ENCODE peak calls at places on chromosomes 7 and 10, in nine cellular contexts. N is BE2C, L is fibroblast of lung, C is fibroblast of villous mesenchyme, R is upper lobe of right lung, P is left ventricle myocardium inferior, D is heart right ventricle, W is kidney epithelial cell, T is GM23338. M is an unnamed sample.

GRCh38 chr10:6058677-6059475 is 3.3 kb downstream of the IL2RA start:
- DNase-seq in P (no peak), D (no peak), R (no peak), T (no peak), L (no peak), C (no peak), N (no peak), W (no peak), M (no peak)

GRCh38 chr10:118210276-118210675 is 131.8 kb downstream of the FAM204A start:
- DNase-seq in W (peak), T (no peak), D (no peak), P (no peak), R (no peak), L (peak), C (no peak), N (no peak), M (no peak)

GRCh38 chr10:17003151-17003550 is 126.5 kb downstream of the CUBN start:
- DNase-seq in L (peak), W (no peak), N (no peak), C (peak), P (no peak), D (no peak), T (no peak), R (no peak), M (no peak)

GRCh38 chr7:96414931-96415292 is 93.0 kb upstream of the SLC25A13 start:
- DNase-seq in W (no peak), R (no peak), L (no peak), P (no peak), C (peak), D (peak), T (peak), N (peak), M (peak)

GRCh38 chr7:81684513-81685262 is 85.2 kb downstream of the HGF start:
- DNase-seq in W (peak), R (peak), N (peak), L (peak), C (peak), D (peak), T (no peak), P (peak), M (peak)

GRCh38 chr10:129971381-129972144 is 7.5 kb upstream of the EBF3 start:
- DNase-seq in W (no peak), P (peak), L (peak), C (peak), T (peak), N (peak), R (peak), D (no peak), M (peak)

GRCh38 chr7:12728192-12728538 is 40.7 kb downstream of the ARL4A start:
- DNase-seq in W (no peak), D (peak), T (no peak), R (no peak), L (no peak), P (no peak), C (peak), N (no peak), M (no peak)

GRCh38 chr7:43528581-43529354 is 54.1 kb upstream of the STK17A start:
- DNase-seq in W (no peak), T (no peak), N (no peak), R (no peak), L (no peak), C (no peak), D (no peak), P (no peak), M (no peak)

GRCh38 chr10:90125966-90126600 is 424.7 kb downstream of the KIF20B start:
- DNase-seq in C (peak), D (no peak), L (peak), W (no peak), T (no peak), R (no peak), P (no peak), N (no peak), M (no peak)

GRCh38 chr7:91596287-91596686 is 284.2 kb downstream of the MTERF1 start:
- DNase-seq in P (no peak), D (no peak), N (no peak), C (no peak), L (no peak), W (no peak), R (no peak), T (peak), M (no peak)

GRCh38 chr7:91598791-91599190 is 281.7 kb downstream of the MTERF1 start:
- DNase-seq in W (no peak), R (no peak), N (no peak), P (no peak), T (no peak), D (no peak), C (no peak), L (no peak), M (no peak)

GRCh38 chr7:91603707-91604106 is 276.8 kb downstream of the MTERF1 start:
- DNase-seq in R (no peak), D (no peak), P (no peak), C (no peak), T (no peak), N (no peak), L (no peak), W (no peak), M (no peak)

DNA sequence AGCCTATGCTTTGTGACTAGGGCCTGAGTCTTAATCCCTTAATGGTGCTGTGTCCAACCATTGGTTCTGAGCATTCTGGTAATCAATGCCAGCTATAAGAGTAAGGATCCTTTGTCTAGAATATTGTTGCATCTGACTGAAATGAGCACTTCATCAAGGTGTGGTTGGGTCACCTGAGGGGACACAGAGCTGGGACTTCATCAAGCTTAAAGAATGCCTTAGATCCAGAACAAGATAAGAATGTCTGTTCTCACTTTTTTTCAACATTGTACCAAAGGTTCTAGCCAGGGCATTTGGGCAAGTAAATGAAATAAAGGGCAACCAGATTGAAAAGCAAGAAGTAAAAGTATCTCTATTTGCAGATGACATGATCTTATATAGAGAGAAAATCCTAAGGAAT is 280.4 kb downstream of the MTERF1 start:
- DNase-seq in T (no peak), P (no peak), D (no peak), W (no peak), C (no peak), L (no peak), N (no peak), R (no peak), M (no peak)
- H3K4me3 ChIP-seq in T (no peak), P (no peak), D (no peak), W (no peak), C (no peak), L (no peak), N (no peak), R (no peak), M (no peak)

DNA sequence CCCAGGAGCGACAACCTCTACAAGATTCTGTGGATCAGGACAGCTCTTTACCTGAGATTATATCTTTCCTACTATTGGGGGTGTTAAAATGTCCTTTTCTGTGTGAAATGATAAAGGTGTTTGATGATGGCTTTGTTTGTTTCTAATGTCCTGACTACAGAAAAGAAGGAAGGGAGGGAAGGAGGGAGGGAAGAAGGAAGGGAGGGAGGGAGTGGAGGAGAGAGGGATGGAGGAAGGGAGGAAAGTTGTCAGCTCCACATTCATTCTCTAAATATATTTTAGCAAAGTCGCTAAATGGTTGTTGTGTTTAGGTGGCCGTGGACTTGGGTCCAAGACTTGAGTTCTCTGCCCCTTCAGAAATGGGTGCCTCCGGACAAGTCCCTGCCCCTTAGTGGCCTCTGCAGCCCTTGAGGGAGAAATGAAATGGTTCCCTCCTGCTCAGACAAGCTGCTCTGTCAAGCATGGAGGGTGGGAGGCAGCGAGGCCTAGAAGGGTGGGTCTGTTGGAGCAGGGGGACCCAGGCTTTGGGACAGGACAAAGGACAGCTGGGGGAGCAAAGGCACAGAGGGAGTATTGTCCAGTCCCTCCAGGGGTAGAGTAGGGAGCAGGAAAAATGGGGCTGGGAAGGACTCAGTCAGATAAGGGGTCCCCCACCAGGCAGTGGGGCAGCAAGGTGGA is 4.4 kb downstream of the RGS10 start:
- DNase-seq in R (no peak), P (no peak), C (no peak), L (no peak), W (no peak), N (no peak), D (no peak), T (no peak), M (no peak)
- H3K4me3 ChIP-seq in R (no peak), P (no peak), C (no peak), L (no peak), W (no peak), N (no peak), D (no peak), T (no peak), M (no peak)

GRCh38 chr7:36215017-36215621 is 62.1 kb downstream of the EEPD1 start:
- DNase-seq in P (no peak), C (no peak), R (no peak), L (no peak), T (peak), N (peak), D (no peak), W (no peak), M (no peak)

GRCh38 chr7:36217961-36218284 is 64.9 kb downstream of the EEPD1 start:
- DNase-seq in W (no peak), L (no peak), R (no peak), D (no peak), N (no peak), C (no peak), T (no peak), P (no peak), M (no peak)

GRCh38 chr7:36216063-36216684 is 63.1 kb downstream of the EEPD1 start:
- DNase-seq in N (no peak), C (no peak), P (no peak), T (no peak), L (peak), D (no peak), W (no peak), R (no peak), M (peak)

GRCh38 chr7:36217211-36217960 is 64.3 kb downstream of the EEPD1 start:
- DNase-seq in W (no peak), T (no peak), D (no peak), L (no peak), C (no peak), R (no peak), N (no peak), P (no peak), M (no peak)

DNA sequence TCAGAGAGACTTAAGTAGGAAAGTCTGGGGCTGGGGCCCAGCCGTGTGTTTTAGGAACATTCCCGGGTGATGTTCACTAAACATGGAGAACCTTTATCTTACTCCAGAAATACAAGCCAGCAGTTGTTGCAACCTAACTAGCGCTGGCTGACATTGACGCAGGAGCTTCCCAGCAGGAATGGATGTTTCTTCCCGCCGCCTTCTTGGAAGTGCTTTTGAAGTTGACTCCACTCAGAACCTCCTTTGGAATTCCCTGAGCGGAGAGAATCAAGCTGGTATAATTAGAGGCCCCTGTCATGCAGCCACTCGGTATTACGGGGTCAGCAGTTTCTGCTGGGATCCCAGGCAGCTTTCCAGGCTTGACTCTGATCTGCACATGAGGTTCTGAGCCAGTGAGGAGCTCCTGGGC is 61.6 kb downstream of the EEPD1 start:
- DNase-seq in N (no peak), P (no peak), W (no peak), R (no peak), C (peak), T (no peak), D (no peak), L (peak), M (no peak)
- H3K4me3 ChIP-seq in N (peak), P (no peak), W (no peak), R (no peak), C (no peak), T (no peak), D (no peak), L (no peak), M (no peak)

GRCh38 chr7:90726623-90727022 is 130.5 kb downstream of the CDK14 start:
- DNase-seq in P (no peak), W (no peak), C (peak), N (no peak), L (peak), T (no peak), R (no peak), D (no peak), M (peak)
- H3K4me3 ChIP-seq in P (peak), W (no peak), C (no peak), N (no peak), L (peak), T (no peak), R (no peak), D (no peak), M (no peak)

GRCh38 chr7:101201695-101202602 is 1.1 kb upstream of the MOGAT3 start:
- DNase-seq in T (peak), C (peak), L (no peak), P (no peak), D (no peak), R (no peak), W (no peak), N (no peak), M (no peak)
- H3K4me3 ChIP-seq in T (peak), C (no peak), L (no peak), P (peak), D (peak), R (no peak), W (no peak), N (no peak), M (no peak)